ENCODE peak calls at places on chromosomes 16 and 17, in five cellular contexts. J is GM12892, K is GM12891, D is HepG2, H is H1. C is an unnamed sample.

GRCh38 chr17:48944519-48945260 is at the start of gene SNF8:
- DNase-seq in K (peak; percentile 98), D (peak; percentile 90), J (peak; percentile 98), H (peak; percentile 75), C (peak; percentile 94)

GRCh38 chr16:1678500-1679098 is 520 bp downstream of the JPT2 start:
- DNase-seq in H (no peak), J (no peak), D (peak; percentile 12), K (no peak), C (no peak)

GRCh38 chr17:47821424-47822379 is at the start of gene OSBPL7:
- DNase-seq in K (peak; percentile 91), J (peak; percentile 88), D (peak; percentile 76), H (peak; percentile 60), C (peak; percentile 88)

GRCh38 chr16:14013571-14014283 is 57.4 kb upstream of the MRTFB start:
- DNase-seq in K (no peak), D (peak; percentile 77), H (no peak), J (no peak), C (no peak)

GRCh38 chr16:66954097-66954659 is 6.9 kb upstream of the CES3 start:
- DNase-seq in D (peak; percentile 85), J (no peak), K (no peak), H (peak; percentile 38), C (peak; percentile 73)

GRCh38 chr16:2483160-2483559 is 8.2 kb downstream of the TBC1D24 start:
- DNase-seq in H (no peak), J (no peak), D (no peak), K (no peak), C (no peak)

GRCh38 chr16:10180771-10181163 is 1.5 kb downstream of the GRIN2A start:
- DNase-seq in K (peak; percentile 46), J (peak; percentile 28), D (peak; percentile 57), H (peak; percentile 59), C (peak; percentile 65)

GRCh38 chr16:54493076-54493475 is 206.5 kb upstream of the IRX3 start:
- DNase-seq in D (no peak), K (no peak), H (no peak), J (no peak), C (no peak)

GRCh38 chr17:80832266-80832676 is 159.4 kb upstream of the CHMP6 start:
- DNase-seq in H (no peak), D (no peak), K (no peak), J (no peak), C (peak; percentile 58)

GRCh38 chr17:59634632-59635561 is 15.2 kb downstream of the CLTC start:
- DNase-seq in J (no peak), D (no peak), K (no peak), H (no peak), C (no peak)

GRCh38 chr17:77944390-77945222 is 13.9 kb upstream of the TNRC6C start:
- DNase-seq in D (no peak), J (no peak), H (no peak), K (no peak), C (no peak)

GRCh38 chr17:59508999-59509398 is 56.4 kb upstream of the DHX40 start:
- DNase-seq in K (no peak), H (no peak), J (no peak), D (no peak), C (no peak)

DNA sequence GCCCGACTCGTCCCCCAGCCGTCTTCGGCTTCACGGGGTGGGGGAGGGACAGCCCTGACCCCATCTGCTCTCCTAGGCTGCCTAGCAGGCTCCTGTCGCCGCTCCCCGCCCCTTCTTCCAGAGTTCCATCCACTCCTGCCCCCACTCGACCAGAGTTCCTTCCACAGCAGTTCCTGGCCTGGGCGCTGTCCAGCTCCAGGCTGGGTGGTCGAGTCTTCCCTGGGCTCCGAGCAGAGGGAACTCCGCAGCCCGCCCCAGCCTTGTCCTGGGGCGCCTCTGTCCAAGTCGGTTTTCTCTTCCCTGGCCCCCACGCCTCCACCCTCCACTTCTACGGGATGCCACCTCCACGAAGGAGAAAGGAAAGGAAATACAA is 1.4 kb downstream of the PYY start:
- DNase-seq in K (no peak), J (no peak), H (no peak), D (no peak), C (peak; percentile 42)
- TF ChIP-seq TAF1 in K (no peak), J (no peak), H (no peak), D (no peak), C (no peak)

DNA sequence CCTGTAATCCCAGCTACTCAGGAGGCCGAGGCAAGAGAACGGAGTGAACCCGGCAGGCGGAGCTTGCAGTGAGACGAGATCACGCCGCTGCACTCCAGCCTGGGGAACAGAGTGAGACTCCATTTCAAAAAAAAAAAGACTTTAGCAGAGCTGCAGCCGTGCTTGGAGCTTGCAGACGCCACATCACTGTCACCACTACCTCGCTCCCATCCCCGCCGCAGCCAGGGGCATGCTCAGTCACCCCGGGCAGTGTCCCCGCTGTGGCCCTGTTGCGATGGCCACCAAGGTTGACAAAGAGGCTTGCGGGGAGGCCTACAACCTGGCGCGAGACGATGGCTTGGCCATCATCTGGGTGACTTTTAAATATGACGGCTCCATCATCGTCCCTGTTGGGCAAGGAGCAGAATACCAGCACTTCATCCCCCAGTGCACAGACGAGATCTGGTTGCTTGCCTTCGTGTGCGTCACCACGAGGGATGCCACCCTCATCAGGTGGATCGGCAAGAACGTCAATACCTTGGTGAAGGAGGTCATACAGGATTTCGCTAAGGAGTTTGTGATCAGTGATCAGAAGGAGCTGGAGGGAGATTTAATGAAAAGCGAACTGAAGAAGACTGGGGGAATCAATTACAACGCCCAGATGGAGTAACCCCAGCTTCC is 118.1 kb downstream of the TNFRSF13B start:
- DNase-seq in H (no peak), J (no peak), D (no peak), K (no peak), C (no peak)
- TF ChIP-seq TAF1 in H (no peak), J (no peak), D (no peak), K (no peak), C (no peak)

DNA sequence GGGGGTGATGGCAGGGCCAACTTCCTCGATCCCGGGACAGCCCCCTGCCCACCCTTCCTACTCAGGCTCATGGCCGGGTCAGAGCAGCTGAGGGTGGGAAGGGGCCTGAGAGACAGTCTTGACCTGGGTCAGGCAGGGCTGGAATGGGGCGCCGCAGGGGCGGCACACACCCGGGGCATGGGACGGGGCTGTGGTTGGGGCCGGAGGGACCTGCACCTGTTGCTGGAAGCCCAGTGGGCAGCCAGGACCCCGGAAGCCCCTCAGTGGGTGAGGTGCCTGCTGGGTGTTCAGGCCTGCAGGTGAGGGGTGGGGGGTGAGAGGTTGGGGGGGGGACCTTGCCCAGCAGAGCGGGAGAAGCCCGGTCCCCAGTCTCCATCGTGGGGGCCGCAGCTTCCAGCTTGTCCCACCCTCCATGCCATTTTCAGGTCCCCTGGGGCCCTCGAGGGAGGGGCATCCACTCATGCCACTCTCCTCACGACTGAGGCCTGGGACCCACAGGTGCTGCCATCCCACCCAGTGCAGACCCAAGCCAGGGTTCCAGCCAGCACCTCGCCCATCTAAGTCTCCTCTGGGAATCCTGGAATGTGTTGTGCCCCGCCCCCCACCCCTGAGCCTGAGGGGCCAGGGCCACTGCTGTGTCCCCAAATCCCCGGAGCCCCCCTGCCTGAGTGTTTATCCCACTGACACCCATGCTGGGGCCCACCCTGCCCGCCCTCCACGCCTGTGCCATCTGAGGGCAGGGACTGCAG is 43.4 kb upstream of the ACSF3 start:
- DNase-seq in D (no peak), K (no peak), J (no peak), H (no peak), C (no peak)
- TF ChIP-seq TAF1 in D (no peak), K (no peak), J (no peak), H (no peak), C (no peak)

DNA sequence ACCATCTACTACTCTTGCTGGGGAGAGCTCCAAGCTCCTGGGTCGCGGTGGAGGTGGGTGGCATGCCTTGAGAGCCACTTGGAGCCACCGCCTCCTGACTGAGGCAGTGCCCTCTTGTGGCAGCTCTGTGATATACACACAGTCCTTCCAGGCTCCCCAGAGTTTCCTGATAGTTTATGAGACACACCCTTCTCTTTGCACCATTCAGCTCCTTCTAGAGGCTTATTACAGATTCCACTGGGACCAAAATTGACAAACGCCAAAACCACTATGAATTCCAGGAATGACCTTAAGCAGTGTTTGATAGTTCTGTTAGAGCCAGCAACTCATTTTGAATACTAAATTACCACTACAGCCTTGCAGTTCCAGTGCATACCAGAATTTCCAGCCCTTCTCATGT is 170.1 kb upstream of the CDH13 start:
- DNase-seq in J (peak; percentile 27), H (peak; percentile 44), D (peak; percentile 50), K (peak; percentile 35), C (peak; percentile 66)
- TF ChIP-seq TAF1 in J (no peak), H (no peak), D (no peak), K (no peak), C (no peak)